ENCODE peak calls at places on chromosome 3, in seven cellular contexts. One of them, this sample, is unnamed.

GRCh38 chr3:143736651-143737050 is 111.6 kb downstream of the SLC9A9 start:
- DNase-seq in PC-3: peak
- DNase-seq in epithelial cell of esophagus: peak
- DNase-seq in AG10803: peak
- DNase-seq in type B pancreatic cell: no peak
- DNase-seq in left ventricle myocardium inferior: no peak
- DNase-seq in nephron progenitor cell: no peak
- DNase-seq in this sample: no peak

GRCh38 chr3:55330355-55330754 is 156.8 kb downstream of the WNT5A start:
- DNase-seq in PC-3: peak
- DNase-seq in epithelial cell of esophagus: peak
- DNase-seq in AG10803: peak
- DNase-seq in type B pancreatic cell: no peak
- DNase-seq in left ventricle myocardium inferior: no peak
- DNase-seq in nephron progenitor cell: no peak
- DNase-seq in this sample: no peak

GRCh38 chr3:73637042-73637441 is 12.3 kb upstream of the PDZRN3 start:
- DNase-seq in PC-3: no peak
- DNase-seq in epithelial cell of esophagus: peak
- DNase-seq in AG10803: peak
- DNase-seq in type B pancreatic cell: no peak
- DNase-seq in left ventricle myocardium inferior: no peak
- DNase-seq in nephron progenitor cell: no peak
- DNase-seq in this sample: no peak

GRCh38 chr3:44208086-44208485 is 33.6 kb upstream of the TOPAZ1 start:
- DNase-seq in PC-3: no peak
- DNase-seq in epithelial cell of esophagus: no peak
- DNase-seq in AG10803: peak
- DNase-seq in type B pancreatic cell: no peak
- DNase-seq in left ventricle myocardium inferior: no peak
- DNase-seq in nephron progenitor cell: no peak
- DNase-seq in this sample: no peak

GRCh38 chr3:181326637-181327223 is 337.2 kb upstream of the DNAJC19 start:
- DNase-seq in PC-3: peak
- DNase-seq in epithelial cell of esophagus: peak
- DNase-seq in AG10803: peak
- DNase-seq in type B pancreatic cell: no peak
- DNase-seq in left ventricle myocardium inferior: no peak
- DNase-seq in nephron progenitor cell: peak
- DNase-seq in this sample: peak

GRCh38 chr3:72163809-72164634 is 379.1 kb upstream of the PROK2 start:
- DNase-seq in PC-3: no peak
- DNase-seq in epithelial cell of esophagus: no peak
- DNase-seq in AG10803: no peak
- DNase-seq in type B pancreatic cell: no peak
- DNase-seq in left ventricle myocardium inferior: no peak
- DNase-seq in nephron progenitor cell: no peak
- DNase-seq in this sample: no peak

GRCh38 chr3:191350389-191351090 is 20.2 kb upstream of the UTS2B start:
- DNase-seq in PC-3: peak
- DNase-seq in epithelial cell of esophagus: no peak
- DNase-seq in AG10803: no peak
- DNase-seq in type B pancreatic cell: no peak
- DNase-seq in left ventricle myocardium inferior: no peak
- DNase-seq in nephron progenitor cell: no peak
- DNase-seq in this sample: no peak

GRCh38 chr3:176916777-176917176 is 280.5 kb downstream of the TBL1XR1 start:
- DNase-seq in PC-3: peak
- DNase-seq in epithelial cell of esophagus: peak
- DNase-seq in AG10803: no peak
- DNase-seq in type B pancreatic cell: no peak
- DNase-seq in left ventricle myocardium inferior: no peak
- DNase-seq in nephron progenitor cell: no peak
- DNase-seq in this sample: no peak

GRCh38 chr3:73148207-73148606 is 86.7 kb downstream of the EBLN2 start:
- DNase-seq in PC-3: no peak
- DNase-seq in epithelial cell of esophagus: no peak
- DNase-seq in AG10803: no peak
- DNase-seq in type B pancreatic cell: no peak
- DNase-seq in left ventricle myocardium inferior: no peak
- DNase-seq in nephron progenitor cell: no peak
- DNase-seq in this sample: no peak

GRCh38 chr3:30440147-30440604 is 166.2 kb upstream of the TGFBR2 start:
- DNase-seq in PC-3: peak
- DNase-seq in epithelial cell of esophagus: peak
- DNase-seq in AG10803: peak
- DNase-seq in type B pancreatic cell: no peak
- DNase-seq in left ventricle myocardium inferior: no peak
- DNase-seq in nephron progenitor cell: no peak
- DNase-seq in this sample: no peak

GRCh38 chr3:159779883-159780282 is 208.8 kb upstream of the IL12A start:
- DNase-seq in PC-3: peak
- DNase-seq in epithelial cell of esophagus: peak
- DNase-seq in AG10803: no peak
- DNase-seq in type B pancreatic cell: no peak
- DNase-seq in left ventricle myocardium inferior: no peak
- DNase-seq in nephron progenitor cell: no peak
- DNase-seq in this sample: no peak

GRCh38 chr3:146555311-146555710 is 10.9 kb upstream of the PLSCR1 start:
- DNase-seq in PC-3: no peak
- DNase-seq in epithelial cell of esophagus: no peak
- DNase-seq in AG10803: no peak
- DNase-seq in type B pancreatic cell: no peak
- DNase-seq in left ventricle myocardium inferior: no peak
- DNase-seq in nephron progenitor cell: no peak
- DNase-seq in this sample: no peak

GRCh38 chr3:39190281-39191025 is 1.9 kb downstream of the XIRP1 start:
- DNase-seq in PC-3: no peak
- DNase-seq in epithelial cell of esophagus: no peak
- DNase-seq in AG10803: no peak
- DNase-seq in type B pancreatic cell: no peak
- DNase-seq in left ventricle myocardium inferior: no peak
- DNase-seq in nephron progenitor cell: no peak
- DNase-seq in this sample: no peak

GRCh38 chr3:15616053-15616452 is 14.5 kb downstream of the BTD start:
- DNase-seq in PC-3: no peak
- DNase-seq in epithelial cell of esophagus: peak
- DNase-seq in AG10803: peak
- DNase-seq in type B pancreatic cell: no peak
- DNase-seq in left ventricle myocardium inferior: no peak
- DNase-seq in nephron progenitor cell: no peak
- DNase-seq in this sample: no peak

GRCh38 chr3:64109438-64109837 is 86.1 kb upstream of the PSMD6 start:
- DNase-seq in PC-3: no peak
- DNase-seq in epithelial cell of esophagus: peak
- DNase-seq in AG10803: no peak
- DNase-seq in type B pancreatic cell: no peak
- DNase-seq in left ventricle myocardium inferior: no peak
- DNase-seq in nephron progenitor cell: peak
- DNase-seq in this sample: no peak

GRCh38 chr3:10621749-10622148 is 116.4 kb upstream of the ATP2B2 start:
- DNase-seq in PC-3: no peak
- DNase-seq in epithelial cell of esophagus: no peak
- DNase-seq in AG10803: no peak
- DNase-seq in type B pancreatic cell: no peak
- DNase-seq in left ventricle myocardium inferior: no peak
- DNase-seq in nephron progenitor cell: no peak
- DNase-seq in this sample: no peak

GRCh38 chr3:157247391-157247790 is 87.4 kb upstream of the CCNL1 start:
- DNase-seq in PC-3: no peak
- DNase-seq in epithelial cell of esophagus: no peak
- DNase-seq in AG10803: peak
- DNase-seq in type B pancreatic cell: no peak
- DNase-seq in left ventricle myocardium inferior: no peak
- DNase-seq in nephron progenitor cell: no peak
- DNase-seq in this sample: no peak

GRCh38 chr3:173371848-173372487 is 25.6 kb upstream of the NLGN1 start:
- DNase-seq in PC-3: peak
- DNase-seq in epithelial cell of esophagus: peak
- DNase-seq in AG10803: peak
- DNase-seq in type B pancreatic cell: no peak
- DNase-seq in left ventricle myocardium inferior: no peak
- DNase-seq in nephron progenitor cell: peak
- DNase-seq in this sample: peak

GRCh38 chr3:11245827-11246662 is 26.2 kb upstream of the ATG7 start:
- DNase-seq in PC-3: peak
- DNase-seq in epithelial cell of esophagus: peak
- DNase-seq in AG10803: no peak
- DNase-seq in type B pancreatic cell: no peak
- DNase-seq in left ventricle myocardium inferior: no peak
- DNase-seq in nephron progenitor cell: no peak
- DNase-seq in this sample: no peak

GRCh38 chr3:13249630-13250395 is 170.3 kb downstream of the NUP210 start:
- DNase-seq in PC-3: no peak
- DNase-seq in epithelial cell of esophagus: no peak
- DNase-seq in AG10803: no peak
- DNase-seq in type B pancreatic cell: no peak
- DNase-seq in left ventricle myocardium inferior: no peak
- DNase-seq in nephron progenitor cell: no peak
- DNase-seq in this sample: no peak

GRCh38 chr3:14537590-14538450 is 2.3 kb downstream of the GRIP2 start:
- DNase-seq in PC-3: no peak
- DNase-seq in epithelial cell of esophagus: no peak
- DNase-seq in AG10803: no peak
- DNase-seq in type B pancreatic cell: no peak
- DNase-seq in left ventricle myocardium inferior: peak
- DNase-seq in nephron progenitor cell: no peak
- DNase-seq in this sample: peak

GRCh38 chr3:108780235-108780634 is 23.0 kb upstream of the RETNLB start:
- DNase-seq in PC-3: no peak
- DNase-seq in epithelial cell of esophagus: no peak
- DNase-seq in AG10803: no peak
- DNase-seq in type B pancreatic cell: no peak
- DNase-seq in left ventricle myocardium inferior: no peak
- DNase-seq in nephron progenitor cell: no peak
- DNase-seq in this sample: no peak

GRCh38 chr3:123096701-123097100 is 29.9 kb downstream of the PDIA5 start:
- DNase-seq in PC-3: no peak
- DNase-seq in epithelial cell of esophagus: no peak
- DNase-seq in AG10803: peak
- DNase-seq in type B pancreatic cell: no peak
- DNase-seq in left ventricle myocardium inferior: peak
- DNase-seq in nephron progenitor cell: no peak
- DNase-seq in this sample: no peak

DNA sequence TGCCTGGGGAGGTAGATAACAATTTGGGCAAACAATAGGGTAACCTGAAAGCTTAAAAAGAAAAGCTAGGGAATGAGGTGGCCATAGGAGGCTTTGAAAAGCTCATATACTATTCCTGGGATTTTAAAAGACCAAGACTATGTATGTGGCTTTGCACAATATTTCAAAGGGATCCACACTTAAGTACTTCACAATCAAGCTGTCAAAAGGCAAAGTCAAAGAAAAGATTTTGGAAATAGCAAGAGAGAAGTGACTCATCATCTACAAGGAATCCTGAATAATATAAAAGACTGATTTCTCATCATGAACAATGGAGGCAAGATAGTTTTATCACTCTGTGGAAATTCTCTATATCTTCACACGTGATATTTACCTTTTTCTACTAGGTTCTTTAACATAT is 136.6 kb upstream of the PLXNA1 start:
- DNase-seq in PC-3: peak
- DNase-seq in epithelial cell of esophagus: peak
- DNase-seq in AG10803: peak
- DNase-seq in type B pancreatic cell: no peak
- DNase-seq in left ventricle myocardium inferior: no peak
- DNase-seq in nephron progenitor cell: no peak
- DNase-seq in this sample: no peak
- TF ChIP-seq CTCF in PC-3: no peak
- TF ChIP-seq CTCF in epithelial cell of esophagus: no peak
- TF ChIP-seq CTCF in AG10803: no peak
- TF ChIP-seq CTCF in type B pancreatic cell: no peak
- TF ChIP-seq CTCF in left ventricle myocardium inferior: no peak
- TF ChIP-seq CTCF in nephron progenitor cell: no peak
- TF ChIP-seq CTCF in this sample: no peak

GRCh38 chr3:45992820-45993219 is 2.8 kb downstream of the FYCO1 start:
- DNase-seq in PC-3: no peak
- DNase-seq in epithelial cell of esophagus: no peak
- DNase-seq in AG10803: peak
- DNase-seq in type B pancreatic cell: no peak
- DNase-seq in left ventricle myocardium inferior: no peak
- DNase-seq in nephron progenitor cell: no peak
- DNase-seq in this sample: no peak

GRCh38 chr3:45995370-45996192 is at the start of gene FYCO1:
- DNase-seq in PC-3: peak
- DNase-seq in epithelial cell of esophagus: peak
- DNase-seq in AG10803: peak
- DNase-seq in type B pancreatic cell: peak
- DNase-seq in left ventricle myocardium inferior: peak
- DNase-seq in nephron progenitor cell: peak
- DNase-seq in this sample: peak

GRCh38 chr3:45992133-45992729 is 3.4 kb downstream of the FYCO1 start:
- DNase-seq in PC-3: no peak
- DNase-seq in epithelial cell of esophagus: no peak
- DNase-seq in AG10803: no peak
- DNase-seq in type B pancreatic cell: no peak
- DNase-seq in left ventricle myocardium inferior: peak
- DNase-seq in nephron progenitor cell: no peak
- DNase-seq in this sample: no peak

GRCh38 chr3:45993421-45994027 is 2.1 kb downstream of the FYCO1 start:
- DNase-seq in PC-3: peak
- DNase-seq in epithelial cell of esophagus: no peak
- DNase-seq in AG10803: no peak
- DNase-seq in type B pancreatic cell: no peak
- DNase-seq in left ventricle myocardium inferior: no peak
- DNase-seq in nephron progenitor cell: no peak
- DNase-seq in this sample: no peak

GRCh38 chr3:45994661-45995369 is 809 bp downstream of the FYCO1 start:
- DNase-seq in PC-3: peak
- DNase-seq in epithelial cell of esophagus: no peak
- DNase-seq in AG10803: no peak
- DNase-seq in type B pancreatic cell: no peak
- DNase-seq in left ventricle myocardium inferior: no peak
- DNase-seq in nephron progenitor cell: no peak
- DNase-seq in this sample: no peak
- TF ChIP-seq CTCF in PC-3: no peak
- TF ChIP-seq CTCF in epithelial cell of esophagus: no peak
- TF ChIP-seq CTCF in AG10803: no peak
- TF ChIP-seq CTCF in type B pancreatic cell: no peak
- TF ChIP-seq CTCF in left ventricle myocardium inferior: no peak
- TF ChIP-seq CTCF in nephron progenitor cell: no peak
- TF ChIP-seq CTCF in this sample: no peak

DNA sequence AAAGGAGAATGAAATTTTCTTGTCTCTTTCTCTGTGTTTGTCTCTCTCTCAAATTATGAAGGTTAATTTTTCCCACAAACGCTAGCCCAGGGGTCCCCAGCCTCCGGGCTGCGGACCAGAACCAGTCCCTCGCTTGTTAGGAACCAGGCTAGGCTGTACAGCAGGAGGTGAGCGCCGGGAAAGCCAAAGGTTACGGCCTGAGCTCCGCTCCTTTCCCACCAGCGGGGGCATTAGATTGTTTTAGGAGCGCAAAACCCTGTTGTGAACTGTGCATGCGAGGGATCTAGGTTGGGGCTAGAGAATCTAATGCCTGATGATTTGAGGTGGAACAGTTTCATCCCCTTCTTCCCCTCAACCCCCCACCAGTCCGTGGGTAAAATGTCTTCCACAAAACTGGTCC is 74.7 kb upstream of the ZNF385D start:
- DNase-seq in PC-3: no peak
- DNase-seq in epithelial cell of esophagus: no peak
- DNase-seq in AG10803: no peak
- DNase-seq in type B pancreatic cell: no peak
- DNase-seq in left ventricle myocardium inferior: no peak
- DNase-seq in nephron progenitor cell: no peak
- DNase-seq in this sample: no peak
- TF ChIP-seq CTCF in PC-3: no peak
- TF ChIP-seq CTCF in epithelial cell of esophagus: no peak
- TF ChIP-seq CTCF in AG10803: no peak
- TF ChIP-seq CTCF in type B pancreatic cell: no peak
- TF ChIP-seq CTCF in left ventricle myocardium inferior: no peak
- TF ChIP-seq CTCF in nephron progenitor cell: no peak
- TF ChIP-seq CTCF in this sample: no peak

GRCh38 chr3:40780341-40780800 is 255.6 kb downstream of the ZNF621 start:
- DNase-seq in PC-3: peak
- DNase-seq in epithelial cell of esophagus: peak
- DNase-seq in AG10803: peak
- DNase-seq in type B pancreatic cell: no peak
- DNase-seq in left ventricle myocardium inferior: peak
- DNase-seq in nephron progenitor cell: peak
- DNase-seq in this sample: peak
- TF ChIP-seq CTCF in PC-3: no peak
- TF ChIP-seq CTCF in epithelial cell of esophagus: peak
- TF ChIP-seq CTCF in AG10803: peak
- TF ChIP-seq CTCF in type B pancreatic cell: no peak
- TF ChIP-seq CTCF in left ventricle myocardium inferior: peak
- TF ChIP-seq CTCF in nephron progenitor cell: no peak
- TF ChIP-seq CTCF in this sample: no peak